ENCODE peak calls at places on chromosomes 2 and 18, in four cellular contexts. U is AG04449, A is NCI-H1105, I is mesothelial cell of epicardium. V is an unnamed sample.

GRCh38 chr2:19899853-19900525 is 1.8 kb downstream of the TTC32 start:
- DNase-seq in U (no peak), A (no peak), I (no peak), V (no peak)

GRCh38 chr2:158998486-158999248 is 30.2 kb downstream of the TANC1 start:
- DNase-seq in A (no peak), U (peak), I (no peak), V (peak)

GRCh38 chr2:10375570-10376266 is 72.4 kb downstream of the ODC1 start:
- DNase-seq in I (no peak), A (peak), U (no peak), V (no peak)

GRCh38 chr2:169513094-169513493 is 3.6 kb downstream of the KLHL41 start:
- DNase-seq in I (no peak), A (no peak), U (no peak), V (no peak)

GRCh38 chr18:5611221-5611620 is 67.4 kb upstream of the EPB41L3 start:
- DNase-seq in A (no peak), U (no peak), I (no peak), V (no peak)

GRCh38 chr2:39266139-39266805 is 22.5 kb upstream of the CDKL4 start:
- DNase-seq in A (no peak), U (no peak), I (no peak), V (no peak)

GRCh38 chr2:48844418-48845155 is 89.1 kb upstream of the LHCGR start:
- DNase-seq in A (no peak), I (no peak), U (no peak), V (no peak)

GRCh38 chr2:48043301-48043700 is 137.0 kb upstream of the FBXO11 start:
- DNase-seq in I (no peak), U (no peak), A (no peak), V (no peak)

GRCh38 chr18:53785811-53786210 is 438.7 kb downstream of the MBD2 start:
- DNase-seq in A (no peak), I (no peak), U (no peak), V (no peak)

V was measured in anterior cingulate cortex.